ENCODE peak calls at places on chromosome 16, in five cellular contexts. I, T, W, J and B are unnamed samples.

GRCh38 chr16:62064173-62064572 is 27.9 kb upstream of the CDH8 start:
- DNase-seq in I (no peak), T (no peak), W (no peak), J (no peak), B (no peak)

GRCh38 chr16:78903237-78903636 is 697.3 kb downstream of the MAF start:
- DNase-seq in I (no peak), T (no peak), W (no peak), J (no peak), B (no peak)

GRCh38 chr16:2156025-2156848 is 655 bp downstream of the TRAF7 start:
- DNase-seq in I (peak), T (peak), W (peak), J (peak), B (peak)

GRCh38 chr16:2224183-2224486 is 744 bp downstream of the E4F1 start:
- DNase-seq in I (no peak), T (no peak), W (no peak), J (peak), B (no peak)

GRCh38 chr16:89318430-89318758 is 100.9 kb downstream of the ZNF778 start:
- DNase-seq in I (no peak), T (no peak), W (no peak), J (no peak), B (no peak)

GRCh38 chr16:85898521-85899442 is at the start of gene IRF8:
- DNase-seq in I (no peak), T (no peak), W (peak), J (no peak), B (no peak)

GRCh38 chr16:48959204-48959603 is 322.4 kb downstream of the CBLN1 start:
- DNase-seq in I (no peak), T (no peak), W (no peak), J (no peak), B (no peak)

GRCh38 chr16:85524630-85525463 is 88.3 kb upstream of the GSE1 start:
- DNase-seq in I (no peak), T (no peak), W (no peak), J (peak), B (peak)

GRCh38 chr16:11546522-11547485 is 39.9 kb downstream of the LITAF start:
- DNase-seq in I (no peak), T (no peak), W (peak), J (peak), B (peak)

GRCh38 chr16:14187517-14188338 is 116.6 kb downstream of the MRTFB start:
- DNase-seq in I (no peak), T (no peak), W (no peak), J (no peak), B (no peak)

GRCh38 chr16:79795556-79795955 is 195.0 kb upstream of the MAF start:
- DNase-seq in I (no peak), T (no peak), W (no peak), J (no peak), B (no peak)

GRCh38 chr16:69711115-69711740 is 15.1 kb downstream of the NQO1 start:
- DNase-seq in I (no peak), T (no peak), W (peak), J (no peak), B (peak)

GRCh38 chr16:28494141-28494851 is at the start of gene APOBR:
- DNase-seq in I (peak), T (no peak), W (no peak), J (no peak), B (no peak)

GRCh38 chr16:57239089-57239488 is 6.0 kb upstream of the ARL2BP start:
- DNase-seq in I (no peak), T (no peak), W (peak), J (no peak), B (no peak)

GRCh38 chr16:87241135-87241771 is 75.9 kb downstream of the C16orf95 start:
- DNase-seq in I (no peak), T (no peak), W (no peak), J (no peak), B (no peak)

GRCh38 chr16:704552-705380 is 835 bp downstream of the FBXL16 start:
- DNase-seq in I (no peak), T (no peak), W (no peak), J (no peak), B (no peak)

GRCh38 chr16:87635541-87636049 is 33.3 kb downstream of the JPH3 start:
- DNase-seq in I (peak), T (peak), W (peak), J (peak), B (peak)

GRCh38 chr16:26787924-26788323 is 278.8 kb upstream of the C16orf82 start:
- DNase-seq in I (peak), T (no peak), W (no peak), J (no peak), B (no peak)

GRCh38 chr16:81204794-81205680 is 33.5 kb upstream of the BCO1 start:
- DNase-seq in I (peak), T (peak), W (peak), J (peak), B (peak)

GRCh38 chr16:1159325-1159972 is 6.5 kb downstream of the CACNA1H start:
- DNase-seq in I (no peak), T (no peak), W (no peak), J (no peak), B (no peak)

GRCh38 chr16:19655242-19655777 is 62.7 kb downstream of the KNOP1 start:
- DNase-seq in I (no peak), T (no peak), W (no peak), J (no peak), B (no peak)

GRCh38 chr16:66903544-66904427 is 14.9 kb downstream of the CDH16 start:
- DNase-seq in I (no peak), T (no peak), W (no peak), J (no peak), B (no peak)